ENCODE peak calls at places on chromosome 22, in seven cellular contexts. Y is EL, F is NAMALWA, L is G401, B is lower leg skin, E is NCI-H2029, Q is NCI-H748 treated with DMSO at 0.1 percent for 48 hours. T is an unnamed sample.

GRCh38 chr22:46665151-46665695 is 45.0 kb downstream of the GRAMD4 start:
- DNase-seq in Y (no peak), F (no peak), L (no peak), B (no peak), E (no peak), Q (no peak), T (no peak)

GRCh38 chr22:26849575-26849974 is 192.2 kb downstream of the MIAT start:
- DNase-seq in Y (no peak), F (no peak), L (no peak), B (peak), E (no peak), Q (no peak), T (no peak)

GRCh38 chr22:38016182-38017078 is 32.1 kb upstream of the SOX10 start:
- DNase-seq in Y (no peak), F (no peak), L (peak), B (peak), E (peak), Q (no peak), T (no peak)

GRCh38 chr22:41425704-41426365 is 20.8 kb downstream of the TOB2 start:
- DNase-seq in Y (no peak), F (no peak), L (no peak), B (no peak), E (no peak), Q (no peak), T (no peak)

GRCh38 chr22:45890351-45890635 is 86.7 kb downstream of the WNT7B start:
- DNase-seq in Y (no peak), F (no peak), L (no peak), B (no peak), E (no peak), Q (no peak), T (no peak)

GRCh38 chr22:24961217-24961844 is 8.8 kb downstream of the KIAA1671 start:
- DNase-seq in Y (no peak), F (peak), L (no peak), B (no peak), E (no peak), Q (no peak), T (no peak)

GRCh38 chr22:46007848-46008261 is 30.9 kb upstream of the WNT7B start:
- DNase-seq in Y (peak), F (no peak), L (peak), B (peak), E (peak), Q (no peak), T (no peak)

GRCh38 chr22:25169278-25170031 is 30.2 kb upstream of the CRYBB3 start:
- DNase-seq in Y (no peak), F (no peak), L (no peak), B (no peak), E (no peak), Q (no peak), T (peak)

GRCh38 chr22:28025866-28026575 is 107.0 kb upstream of the PITPNB start:
- DNase-seq in Y (no peak), F (no peak), L (no peak), B (peak), E (no peak), Q (no peak), T (no peak)

GRCh38 chr22:42797021-42797420 is 60.1 kb downstream of the ARFGAP3 start:
- DNase-seq in Y (no peak), F (no peak), L (no peak), B (peak), E (no peak), Q (no peak), T (no peak)

GRCh38 chr22:23119492-23120414 is 22.0 kb downstream of the RSPH14 start:
- DNase-seq in Y (no peak), F (no peak), L (peak), B (no peak), E (no peak), Q (no peak), T (no peak)

GRCh38 chr22:39773976-39774539 is 119.5 kb downstream of the ENTHD1 start:
- DNase-seq in Y (peak), F (peak), L (no peak), B (no peak), E (no peak), Q (no peak), T (peak)

GRCh38 chr22:29126670-29127069 is 53.8 kb downstream of the KREMEN1 start:
- DNase-seq in Y (no peak), F (no peak), L (no peak), B (no peak), E (no peak), Q (no peak), T (peak)

GRCh38 chr22:42172385-42173172 is 42.0 kb upstream of the CYP2D6 start:
- DNase-seq in Y (peak), F (peak), L (peak), B (no peak), E (no peak), Q (no peak), T (no peak)

GRCh38 chr22:46362221-46362933 is 26.9 kb downstream of the TRMU start:
- DNase-seq in Y (no peak), F (peak), L (no peak), B (no peak), E (no peak), Q (no peak), T (no peak)

GRCh38 chr22:49958961-49959781 is 1.4 kb upstream of the PIM3 start:
- DNase-seq in Y (no peak), F (no peak), L (no peak), B (peak), E (no peak), Q (no peak), T (no peak)

GRCh38 chr22:49236541-49237075 is 591.1 kb downstream of the BRD1 start:
- DNase-seq in Y (no peak), F (no peak), L (no peak), B (peak), E (no peak), Q (no peak), T (no peak)

GRCh38 chr22:49269371-49269770 is 558.3 kb downstream of the BRD1 start:
- DNase-seq in Y (no peak), F (no peak), L (no peak), B (peak), E (no peak), Q (peak), T (no peak)

GRCh38 chr22:44901301-44901700 is 108.5 kb downstream of the PHF21B start:
- DNase-seq in Y (no peak), F (no peak), L (no peak), B (peak), E (no peak), Q (no peak), T (no peak)

GRCh38 chr22:39439170-39439569 is 17.6 kb upstream of the MGAT3 start:
- DNase-seq in Y (peak), F (no peak), L (no peak), B (no peak), E (no peak), Q (no peak), T (peak)

GRCh38 chr22:32325416-32325801 is 32.3 kb upstream of the RFPL3 start:
- DNase-seq in Y (no peak), F (no peak), L (peak), B (peak), E (no peak), Q (no peak), T (no peak)

GRCh38 chr22:24069721-24070120 is 58.6 kb downstream of the CABIN1 start:
- DNase-seq in Y (no peak), F (peak), L (no peak), B (no peak), E (no peak), Q (no peak), T (no peak)

T was measured in SW480.